ENCODE peak calls at places on chromosomes 5 and 9, in ten cellular contexts. E is foreskin fibroblast; M is prostate gland; U is astrocyte of the spinal cord; P is fibroblast of pulmonary artery; R is CD4-positive, alpha-beta T cell; Q is GM10248; J is kidney; O is nephron progenitor cell; W is IMR-90. C is an unnamed sample.

GRCh38 chr9:71614409-71614808 is 153.9 kb downstream of the CEMIP2 start:
- DNase-seq in E (no peak), M (no peak), U (no peak), P (no peak), R (no peak), Q (no peak), J (no peak), O (no peak), W (no peak), C (no peak)

GRCh38 chr9:73152953-73153352 is 1.3 kb downstream of the ANXA1 start:
- DNase-seq in E (peak), M (no peak), U (no peak), P (no peak), R (no peak), Q (no peak), J (no peak), O (no peak), W (no peak), C (no peak)

GRCh38 chr9:135105938-135106491 is 18.5 kb downstream of the OLFM1 start:
- DNase-seq in E (no peak), M (no peak), U (no peak), P (no peak), R (no peak), Q (no peak), J (no peak), O (no peak), W (no peak), C (no peak)

GRCh38 chr5:6676702-6677101 is 36.5 kb upstream of the TENT4A start:
- DNase-seq in E (peak), M (no peak), U (no peak), P (no peak), R (no peak), Q (no peak), J (no peak), O (no peak), W (peak), C (no peak)

GRCh38 chr9:81374881-81375280 is 314.5 kb downstream of the TLE1 start:
- DNase-seq in E (peak), M (no peak), U (peak), P (peak), R (no peak), Q (no peak), J (no peak), O (no peak), W (peak), C (no peak)

GRCh38 chr5:74199436-74200210 is 440.9 kb downstream of the ENC1 start:
- DNase-seq in E (peak), M (no peak), U (no peak), P (no peak), R (no peak), Q (no peak), J (no peak), O (no peak), W (peak), C (no peak)

GRCh38 chr5:67081259-67081658 is 115.3 kb downstream of the CD180 start:
- DNase-seq in E (no peak), M (no peak), U (no peak), P (no peak), R (no peak), Q (no peak), J (no peak), O (no peak), W (no peak), C (no peak)

GRCh38 chr9:89729954-89730530 is 125.2 kb downstream of the GADD45G start:
- DNase-seq in E (no peak), M (no peak), U (no peak), P (no peak), R (no peak), Q (no peak), J (no peak), O (no peak), W (no peak), C (no peak)

GRCh38 chr9:76161103-76161502 is 233.1 kb downstream of the RFK start:
- DNase-seq in E (no peak), M (no peak), U (peak), P (no peak), R (no peak), Q (no peak), J (no peak), O (no peak), W (peak), C (no peak)

GRCh38 chr9:94771096-94771495 is 44.6 kb downstream of the AOPEP start:
- DNase-seq in E (no peak), M (no peak), U (no peak), P (no peak), R (no peak), Q (no peak), J (no peak), O (no peak), W (no peak), C (no peak)

GRCh38 chr9:137614631-137615386 is 4.0 kb upstream of the EHMT1 start:
- DNase-seq in E (no peak), M (no peak), U (no peak), P (no peak), R (no peak), Q (no peak), J (peak), O (no peak), W (no peak), C (no peak)

GRCh38 chr5:166957763-166958162 is 1333.7 kb upstream of the WWC1 start:
- DNase-seq in E (no peak), M (no peak), U (no peak), P (no peak), R (no peak), Q (no peak), J (no peak), O (no peak), W (no peak), C (no peak)

GRCh38 chr5:166961938-166962337 is 1329.5 kb upstream of the WWC1 start:
- DNase-seq in E (no peak), M (no peak), U (no peak), P (no peak), R (no peak), Q (no peak), J (no peak), O (no peak), W (no peak), C (no peak)

GRCh38 chr5:166962470-166962869 is 1329.0 kb upstream of the WWC1 start:
- DNase-seq in E (no peak), M (no peak), U (no peak), P (no peak), R (no peak), Q (no peak), J (no peak), O (no peak), W (no peak), C (no peak)

GRCh38 chr5:166961028-166961427 is 1330.4 kb upstream of the WWC1 start:
- DNase-seq in E (peak), M (no peak), U (no peak), P (no peak), R (no peak), Q (no peak), J (no peak), O (no peak), W (peak), C (no peak)
- TF ChIP-seq CTCF in E (no peak), M (peak), U (peak), P (no peak), R (no peak), Q (no peak), J (no peak), O (peak), W (peak), C (no peak)

GRCh38 chr5:122501087-122501435 is 189.0 kb downstream of the SNCAIP start:
- DNase-seq in E (peak), M (no peak), U (no peak), P (peak), R (no peak), Q (no peak), J (no peak), O (no peak), W (peak), C (no peak)
- TF ChIP-seq CTCF in E (no peak), M (no peak), U (no peak), P (no peak), R (no peak), Q (no peak), J (no peak), O (no peak), W (no peak), C (no peak)

DNA sequence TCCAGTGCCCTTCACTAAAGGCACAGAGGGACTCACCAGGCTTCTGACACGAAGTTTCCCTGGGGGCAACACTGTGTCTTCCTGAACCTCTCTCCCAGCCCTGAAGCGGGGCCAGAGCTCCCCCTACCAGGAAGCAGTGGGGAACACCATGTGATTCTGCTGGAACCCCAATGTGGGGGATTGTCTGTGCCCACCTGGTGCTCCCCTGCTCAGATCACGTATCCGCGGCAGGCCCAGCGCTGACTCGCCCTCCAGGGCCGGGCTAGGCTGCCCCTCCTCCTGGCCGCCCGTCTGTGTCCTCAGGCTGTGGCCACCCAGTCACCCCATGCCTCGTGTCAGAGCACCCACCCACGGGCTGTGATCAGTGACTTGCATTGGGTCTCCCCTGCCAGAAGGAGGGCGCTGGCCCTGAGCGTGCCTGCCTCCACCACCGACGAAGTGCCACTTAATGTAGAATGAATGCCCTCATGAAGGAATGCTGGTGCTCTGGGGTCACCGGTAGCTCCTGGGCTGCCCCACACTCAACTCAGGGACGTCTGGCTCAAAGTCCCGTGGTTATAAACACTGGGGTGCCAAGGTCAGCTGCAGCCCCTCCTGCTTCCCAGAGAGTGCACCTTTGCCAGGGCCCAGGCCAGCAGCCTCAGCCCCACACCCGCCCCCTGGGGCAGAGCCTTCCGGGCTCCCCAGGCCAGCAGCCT is 22.1 kb downstream of the SARDH start:
- DNase-seq in E (no peak), M (no peak), U (no peak), P (peak), R (peak), Q (no peak), J (peak), O (peak), W (peak), C (no peak)
- TF ChIP-seq CTCF in E (peak), M (no peak), U (peak), P (peak), R (peak), Q (peak), J (peak), O (peak), W (peak), C (peak)

GRCh38 chr5:81192351-81192750 is 40.8 kb upstream of the CKMT2 start:
- DNase-seq in E (no peak), M (no peak), U (no peak), P (no peak), R (no peak), Q (no peak), J (no peak), O (no peak), W (no peak), C (no peak)
- TF ChIP-seq CTCF in E (no peak), M (no peak), U (peak), P (no peak), R (no peak), Q (no peak), J (no peak), O (no peak), W (no peak), C (no peak)

GRCh38 chr9:114905160-114905940 is 25.0 kb downstream of the TNFSF8 start:
- DNase-seq in E (peak), M (no peak), U (no peak), P (no peak), R (no peak), Q (no peak), J (no peak), O (no peak), W (no peak), C (no peak)

GRCh38 chr9:114898741-114899140 is 31.6 kb downstream of the TNFSF8 start:
- DNase-seq in E (no peak), M (no peak), U (no peak), P (no peak), R (peak), Q (peak), J (peak), O (no peak), W (no peak), C (no peak)

GRCh38 chr9:114899461-114899860 is 30.9 kb downstream of the TNFSF8 start:
- DNase-seq in E (peak), M (no peak), U (no peak), P (no peak), R (no peak), Q (no peak), J (no peak), O (no peak), W (peak), C (no peak)

GRCh38 chr9:114902773-114903589 is 27.4 kb downstream of the TNFSF8 start:
- DNase-seq in E (no peak), M (no peak), U (peak), P (peak), R (peak), Q (no peak), J (no peak), O (no peak), W (peak), C (no peak)

DNA sequence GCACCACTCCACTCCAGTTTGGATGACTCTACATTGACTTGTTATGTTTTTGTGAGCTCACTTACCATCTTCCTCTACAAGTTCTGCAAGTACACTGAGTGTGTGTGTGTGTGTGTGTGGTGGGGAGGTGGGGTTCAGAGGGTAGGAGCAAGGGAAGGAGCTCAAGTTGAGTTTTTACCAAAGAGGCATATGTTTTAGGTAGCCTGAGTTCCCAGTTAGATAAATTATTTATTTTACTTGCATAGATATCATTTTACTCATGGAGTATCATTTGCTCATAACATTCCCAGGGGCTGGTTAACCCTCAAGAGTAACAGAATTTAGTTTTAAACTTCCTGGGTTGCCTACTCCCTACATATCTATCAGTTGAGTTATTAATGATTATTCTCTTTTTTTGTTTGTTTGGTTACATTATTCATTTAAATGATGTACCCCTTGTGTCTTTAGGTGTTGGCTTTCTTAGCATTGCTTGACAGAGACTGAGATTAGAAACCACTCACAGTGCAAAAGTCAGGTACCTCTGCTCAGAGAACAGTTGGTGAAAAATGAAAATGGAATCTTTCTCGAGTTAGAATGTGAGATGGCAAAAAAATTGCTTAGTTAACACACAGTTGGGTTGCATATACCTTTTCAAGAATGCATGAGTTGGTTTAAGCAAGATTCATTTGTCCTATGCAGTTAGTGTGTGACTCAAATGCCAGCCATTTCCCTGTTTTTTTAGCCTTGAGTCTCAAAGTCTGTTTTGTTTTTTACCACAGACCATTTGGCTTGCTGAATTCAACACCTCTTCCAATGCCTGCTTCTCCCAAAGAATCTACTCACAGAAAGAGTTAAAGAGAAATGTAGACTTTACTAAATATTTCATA is 29.2 kb downstream of the TNFSF8 start:
- DNase-seq in E (peak), M (no peak), U (peak), P (peak), R (no peak), Q (no peak), J (no peak), O (no peak), W (peak), C (no peak)
- TF ChIP-seq CTCF in E (no peak), M (no peak), U (no peak), P (no peak), R (no peak), Q (no peak), J (no peak), O (no peak), W (no peak), C (no peak)

DNA sequence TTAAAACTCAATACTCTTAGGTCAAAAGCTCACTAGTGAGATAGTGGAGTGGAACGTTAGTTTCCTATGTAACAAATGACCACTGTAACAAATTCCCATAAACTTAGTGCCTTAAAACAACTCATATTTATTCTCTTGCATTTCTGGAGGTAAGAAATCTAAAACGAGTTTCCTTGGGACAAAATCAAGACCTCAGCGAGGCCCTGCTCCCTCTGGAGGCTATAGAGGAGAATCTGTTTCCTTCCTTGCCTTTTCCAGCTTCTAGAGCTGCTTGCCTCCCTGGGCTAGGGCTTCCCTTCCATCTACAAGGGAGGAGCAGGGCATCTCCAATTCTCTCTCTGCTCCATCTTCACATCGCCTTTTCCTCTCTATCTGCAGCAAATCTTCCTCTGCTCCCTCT is 32.0 kb downstream of the SEMA5A start:
- DNase-seq in E (peak), M (no peak), U (peak), P (peak), R (no peak), Q (no peak), J (no peak), O (no peak), W (peak), C (no peak)
- TF ChIP-seq CTCF in E (peak), M (no peak), U (peak), P (peak), R (no peak), Q (no peak), J (peak), O (peak), W (peak), C (no peak)

DNA sequence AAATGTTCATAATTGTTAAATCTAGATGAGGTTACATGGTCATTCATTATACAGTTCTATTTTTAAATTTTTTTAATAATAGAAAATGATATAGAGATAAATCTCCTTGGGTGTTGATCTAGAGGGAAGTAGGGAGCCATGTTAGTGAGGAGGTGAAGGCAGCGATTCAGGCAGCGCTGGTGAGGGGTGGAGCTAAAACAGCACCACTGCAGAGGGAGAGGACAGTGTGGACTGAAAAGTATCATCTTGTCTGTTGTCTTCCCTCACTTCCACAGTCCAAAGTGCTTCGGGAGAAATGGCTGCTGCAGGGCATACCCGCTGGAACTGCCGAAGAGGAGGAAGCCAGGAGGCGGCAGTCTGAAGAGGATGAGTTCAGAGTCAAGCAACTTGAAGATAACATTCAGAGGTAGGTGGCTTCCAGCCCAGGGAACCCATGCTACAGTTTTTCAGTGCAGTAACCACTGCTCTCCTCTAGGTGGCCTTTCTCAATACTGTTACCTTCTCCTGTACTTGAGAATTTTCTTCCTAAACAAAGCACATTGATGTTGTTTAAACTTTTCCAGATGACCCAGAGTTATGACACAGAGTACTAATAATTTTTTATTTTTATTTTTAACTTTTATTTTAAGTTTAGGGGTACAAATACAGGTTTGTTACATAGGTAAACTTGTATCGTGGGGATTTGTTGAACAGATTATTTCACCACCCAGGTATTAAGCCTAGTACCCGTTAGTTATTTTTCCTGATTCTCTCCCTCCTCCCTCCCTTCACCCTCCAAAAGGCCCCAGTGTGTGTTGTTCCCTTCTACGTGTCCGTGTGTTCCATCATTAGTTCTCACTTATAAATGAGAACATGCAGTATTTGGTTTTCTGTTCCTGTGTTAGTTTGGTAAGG is 100.5 kb downstream of the PALM2AKAP2 start:
- DNase-seq in E (peak), M (no peak), U (peak), P (peak), R (no peak), Q (peak), J (no peak), O (peak), W (peak), C (peak)
- TF ChIP-seq CTCF in E (peak), M (peak), U (peak), P (peak), R (peak), Q (peak), J (peak), O (peak), W (peak), C (peak)